ENCODE peak calls at places on chromosomes 13 and 19, in nine cellular contexts. One of them, this sample, is unnamed.

GRCh38 chr13:23637813-23638212 is 67.6 kb downstream of the TNFRSF19 start:
- DNase-seq in fibroblast of lung: no peak
- DNase-seq in GM06990: no peak
- DNase-seq in mucosa of descending colon: no peak
- DNase-seq in CD4-positive, alpha-beta T cell: no peak
- DNase-seq in Calu3: no peak
- DNase-seq in gastrocnemius medialis: no peak
- DNase-seq in foreskin fibroblast: peak
- DNase-seq in CD8-positive, alpha-beta T cell: no peak
- DNase-seq in this sample: no peak

GRCh38 chr13:24693862-24694471 is 13.8 kb downstream of the ATP12A start:
- DNase-seq in mucosa of descending colon: peak
- DNase-seq in GM06990: no peak
- DNase-seq in CD4-positive, alpha-beta T cell: no peak
- DNase-seq in foreskin fibroblast: peak
- DNase-seq in CD8-positive, alpha-beta T cell: peak
- DNase-seq in gastrocnemius medialis: no peak
- DNase-seq in fibroblast of lung: peak
- DNase-seq in Calu3: peak
- DNase-seq in this sample: peak

GRCh38 chr19:10554760-10555612 is 10.8 kb downstream of the KRI1 start:
- DNase-seq in GM06990: no peak
- DNase-seq in fibroblast of lung: no peak
- DNase-seq in CD4-positive, alpha-beta T cell: no peak
- DNase-seq in Calu3: no peak
- DNase-seq in foreskin fibroblast: no peak
- DNase-seq in CD8-positive, alpha-beta T cell: no peak
- DNase-seq in mucosa of descending colon: no peak
- DNase-seq in gastrocnemius medialis: no peak
- DNase-seq in this sample: no peak

GRCh38 chr19:50794074-50794777 is 4.0 kb downstream of the ACP4 start:
- DNase-seq in gastrocnemius medialis: no peak
- DNase-seq in fibroblast of lung: no peak
- DNase-seq in mucosa of descending colon: peak
- DNase-seq in CD4-positive, alpha-beta T cell: no peak
- DNase-seq in foreskin fibroblast: peak
- DNase-seq in CD8-positive, alpha-beta T cell: no peak
- DNase-seq in Calu3: peak
- DNase-seq in GM06990: no peak
- DNase-seq in this sample: peak

GRCh38 chr19:3982701-3983541 is 2.3 kb downstream of the EEF2 start:
- DNase-seq in foreskin fibroblast: peak
- DNase-seq in Calu3: no peak
- DNase-seq in mucosa of descending colon: no peak
- DNase-seq in GM06990: no peak
- DNase-seq in CD4-positive, alpha-beta T cell: no peak
- DNase-seq in fibroblast of lung: peak
- DNase-seq in CD8-positive, alpha-beta T cell: no peak
- DNase-seq in gastrocnemius medialis: no peak
- DNase-seq in this sample: no peak

GRCh38 chr13:98664047-98664446 is 87.1 kb upstream of the STK24 start:
- DNase-seq in fibroblast of lung: peak
- DNase-seq in CD8-positive, alpha-beta T cell: no peak
- DNase-seq in Calu3: peak
- DNase-seq in mucosa of descending colon: no peak
- DNase-seq in CD4-positive, alpha-beta T cell: no peak
- DNase-seq in foreskin fibroblast: peak
- DNase-seq in gastrocnemius medialis: no peak
- DNase-seq in GM06990: no peak
- DNase-seq in this sample: no peak

GRCh38 chr19:53086949-53087348 is 16.3 kb downstream of the ZNF160 start:
- DNase-seq in CD8-positive, alpha-beta T cell: no peak
- DNase-seq in mucosa of descending colon: no peak
- DNase-seq in CD4-positive, alpha-beta T cell: no peak
- DNase-seq in fibroblast of lung: no peak
- DNase-seq in Calu3: no peak
- DNase-seq in gastrocnemius medialis: no peak
- DNase-seq in foreskin fibroblast: peak
- DNase-seq in GM06990: no peak
- DNase-seq in this sample: no peak

GRCh38 chr19:23914402-23915286 is at the start of gene ZNF726:
- DNase-seq in CD4-positive, alpha-beta T cell: peak
- DNase-seq in foreskin fibroblast: peak
- DNase-seq in fibroblast of lung: peak
- DNase-seq in GM06990: peak
- DNase-seq in mucosa of descending colon: peak
- DNase-seq in Calu3: peak
- DNase-seq in gastrocnemius medialis: peak
- DNase-seq in CD8-positive, alpha-beta T cell: peak
- DNase-seq in this sample: peak

GRCh38 chr13:102198418-102199322 is 203.2 kb downstream of the FGF14 start:
- DNase-seq in foreskin fibroblast: peak
- DNase-seq in CD4-positive, alpha-beta T cell: no peak
- DNase-seq in mucosa of descending colon: no peak
- DNase-seq in fibroblast of lung: peak
- DNase-seq in Calu3: no peak
- DNase-seq in gastrocnemius medialis: no peak
- DNase-seq in GM06990: no peak
- DNase-seq in CD8-positive, alpha-beta T cell: no peak
- DNase-seq in this sample: no peak

GRCh38 chr19:55206664-55207500 is 2.4 kb downstream of the PTPRH start:
- DNase-seq in fibroblast of lung: peak
- DNase-seq in gastrocnemius medialis: peak
- DNase-seq in CD4-positive, alpha-beta T cell: no peak
- DNase-seq in Calu3: peak
- DNase-seq in foreskin fibroblast: peak
- DNase-seq in GM06990: no peak
- DNase-seq in mucosa of descending colon: peak
- DNase-seq in CD8-positive, alpha-beta T cell: peak
- DNase-seq in this sample: peak

GRCh38 chr19:49339364-49340068 is 4.3 kb downstream of the CD37 start:
- DNase-seq in Calu3: no peak
- DNase-seq in mucosa of descending colon: peak
- DNase-seq in CD8-positive, alpha-beta T cell: no peak
- DNase-seq in fibroblast of lung: peak
- DNase-seq in foreskin fibroblast: peak
- DNase-seq in CD4-positive, alpha-beta T cell: no peak
- DNase-seq in GM06990: peak
- DNase-seq in gastrocnemius medialis: peak
- DNase-seq in this sample: peak

GRCh38 chr13:86960876-86961275 is 710.3 kb upstream of the SLITRK5 start:
- DNase-seq in fibroblast of lung: peak
- DNase-seq in GM06990: no peak
- DNase-seq in Calu3: no peak
- DNase-seq in foreskin fibroblast: no peak
- DNase-seq in gastrocnemius medialis: no peak
- DNase-seq in CD4-positive, alpha-beta T cell: no peak
- DNase-seq in CD8-positive, alpha-beta T cell: no peak
- DNase-seq in mucosa of descending colon: no peak
- DNase-seq in this sample: no peak

GRCh38 chr19:15297416-15298224 is 34.7 kb downstream of the BRD4 start:
- DNase-seq in CD8-positive, alpha-beta T cell: no peak
- DNase-seq in CD4-positive, alpha-beta T cell: no peak
- DNase-seq in gastrocnemius medialis: no peak
- DNase-seq in fibroblast of lung: peak
- DNase-seq in mucosa of descending colon: no peak
- DNase-seq in foreskin fibroblast: peak
- DNase-seq in GM06990: no peak
- DNase-seq in Calu3: peak
- DNase-seq in this sample: no peak

GRCh38 chr19:2756477-2756876 is 16.7 kb upstream of the SLC39A3 start:
- DNase-seq in GM06990: no peak
- DNase-seq in fibroblast of lung: no peak
- DNase-seq in CD4-positive, alpha-beta T cell: no peak
- DNase-seq in gastrocnemius medialis: no peak
- DNase-seq in foreskin fibroblast: no peak
- DNase-seq in Calu3: no peak
- DNase-seq in CD8-positive, alpha-beta T cell: no peak
- DNase-seq in mucosa of descending colon: no peak
- DNase-seq in this sample: no peak

DNA sequence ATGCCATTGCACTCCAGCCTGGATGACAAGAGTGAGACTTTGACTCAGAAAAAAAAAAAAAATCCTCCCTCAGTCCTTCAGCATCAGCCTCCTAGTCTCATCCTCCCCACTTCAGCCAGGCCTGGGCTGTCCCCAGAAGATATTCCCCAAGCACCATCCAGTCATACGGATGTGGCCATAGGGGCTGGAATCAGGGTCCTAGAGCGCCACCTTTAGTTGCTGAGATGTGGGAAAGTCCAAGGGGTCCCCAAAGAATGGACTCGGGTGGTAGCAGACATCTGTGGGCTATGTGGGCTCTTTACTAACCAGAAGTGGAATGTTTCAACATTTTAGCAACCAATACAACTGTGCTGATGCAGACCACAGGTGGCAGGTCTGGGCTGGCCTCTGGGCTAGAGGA is 3.1 kb upstream of the TYROBP start:
- DNase-seq in CD4-positive, alpha-beta T cell: no peak
- DNase-seq in gastrocnemius medialis: no peak
- DNase-seq in Calu3: no peak
- DNase-seq in foreskin fibroblast: no peak
- DNase-seq in GM06990: no peak
- DNase-seq in fibroblast of lung: no peak
- DNase-seq in CD8-positive, alpha-beta T cell: no peak
- DNase-seq in mucosa of descending colon: no peak
- DNase-seq in this sample: no peak
- TF ChIP-seq CTCF in CD4-positive, alpha-beta T cell: no peak
- TF ChIP-seq CTCF in gastrocnemius medialis: no peak
- TF ChIP-seq CTCF in Calu3: no peak
- TF ChIP-seq CTCF in foreskin fibroblast: no peak
- TF ChIP-seq CTCF in GM06990: no peak
- TF ChIP-seq CTCF in fibroblast of lung: no peak
- TF ChIP-seq CTCF in CD8-positive, alpha-beta T cell: no peak
- TF ChIP-seq CTCF in mucosa of descending colon: no peak
- TF ChIP-seq CTCF in this sample: no peak

DNA sequence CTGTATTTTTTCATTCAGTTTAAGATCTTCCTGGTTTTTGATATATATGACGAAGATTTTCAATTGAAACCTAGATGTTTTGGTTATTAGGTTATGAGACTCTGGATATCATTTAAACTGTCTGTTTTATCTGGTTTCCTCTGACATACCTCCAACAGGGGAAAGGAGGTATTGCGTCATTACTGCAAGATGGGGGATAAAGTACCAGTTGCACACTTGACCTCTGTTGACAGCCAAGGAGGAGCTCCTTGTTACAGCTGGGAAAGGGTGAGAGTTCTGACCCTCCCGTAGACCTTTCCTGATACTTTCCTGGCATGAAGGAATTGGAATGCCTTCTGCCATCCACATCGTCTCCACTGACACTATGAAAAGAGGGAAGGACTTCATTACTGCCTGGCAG is 82.0 kb upstream of the SHISA2 start:
- DNase-seq in foreskin fibroblast: no peak
- DNase-seq in gastrocnemius medialis: no peak
- DNase-seq in Calu3: no peak
- DNase-seq in GM06990: no peak
- DNase-seq in fibroblast of lung: no peak
- DNase-seq in CD4-positive, alpha-beta T cell: no peak
- DNase-seq in mucosa of descending colon: no peak
- DNase-seq in CD8-positive, alpha-beta T cell: no peak
- DNase-seq in this sample: no peak
- TF ChIP-seq CTCF in foreskin fibroblast: no peak
- TF ChIP-seq CTCF in gastrocnemius medialis: no peak
- TF ChIP-seq CTCF in Calu3: no peak
- TF ChIP-seq CTCF in GM06990: no peak
- TF ChIP-seq CTCF in fibroblast of lung: no peak
- TF ChIP-seq CTCF in CD4-positive, alpha-beta T cell: no peak
- TF ChIP-seq CTCF in mucosa of descending colon: no peak
- TF ChIP-seq CTCF in CD8-positive, alpha-beta T cell: no peak
- TF ChIP-seq CTCF in this sample: no peak

GRCh38 chr13:46712524-46712923 is 84.4 kb downstream of the ESD start:
- DNase-seq in CD8-positive, alpha-beta T cell: no peak
- DNase-seq in Calu3: no peak
- DNase-seq in mucosa of descending colon: no peak
- DNase-seq in fibroblast of lung: no peak
- DNase-seq in gastrocnemius medialis: no peak
- DNase-seq in GM06990: no peak
- DNase-seq in CD4-positive, alpha-beta T cell: no peak
- DNase-seq in foreskin fibroblast: no peak
- DNase-seq in this sample: no peak
- TF ChIP-seq CTCF in CD8-positive, alpha-beta T cell: no peak
- TF ChIP-seq CTCF in Calu3: no peak
- TF ChIP-seq CTCF in mucosa of descending colon: no peak
- TF ChIP-seq CTCF in fibroblast of lung: no peak
- TF ChIP-seq CTCF in gastrocnemius medialis: no peak
- TF ChIP-seq CTCF in GM06990: no peak
- TF ChIP-seq CTCF in CD4-positive, alpha-beta T cell: no peak
- TF ChIP-seq CTCF in foreskin fibroblast: peak
- TF ChIP-seq CTCF in this sample: no peak

GRCh38 chr13:83340170-83340569 is 542.1 kb downstream of the SLITRK1 start:
- DNase-seq in mucosa of descending colon: no peak
- DNase-seq in CD8-positive, alpha-beta T cell: no peak
- DNase-seq in gastrocnemius medialis: no peak
- DNase-seq in foreskin fibroblast: no peak
- DNase-seq in CD4-positive, alpha-beta T cell: no peak
- DNase-seq in fibroblast of lung: no peak
- DNase-seq in GM06990: no peak
- DNase-seq in Calu3: no peak
- DNase-seq in this sample: no peak
- TF ChIP-seq CTCF in mucosa of descending colon: no peak
- TF ChIP-seq CTCF in CD8-positive, alpha-beta T cell: no peak
- TF ChIP-seq CTCF in gastrocnemius medialis: no peak
- TF ChIP-seq CTCF in foreskin fibroblast: no peak
- TF ChIP-seq CTCF in CD4-positive, alpha-beta T cell: no peak
- TF ChIP-seq CTCF in fibroblast of lung: no peak
- TF ChIP-seq CTCF in GM06990: no peak
- TF ChIP-seq CTCF in Calu3: no peak
- TF ChIP-seq CTCF in this sample: no peak

GRCh38 chr13:37695200-37695599 is 96.6 kb upstream of the POSTN start:
- DNase-seq in gastrocnemius medialis: no peak
- DNase-seq in CD4-positive, alpha-beta T cell: no peak
- DNase-seq in mucosa of descending colon: no peak
- DNase-seq in GM06990: no peak
- DNase-seq in fibroblast of lung: no peak
- DNase-seq in foreskin fibroblast: peak
- DNase-seq in Calu3: no peak
- DNase-seq in CD8-positive, alpha-beta T cell: no peak
- DNase-seq in this sample: no peak
- TF ChIP-seq CTCF in gastrocnemius medialis: no peak
- TF ChIP-seq CTCF in CD4-positive, alpha-beta T cell: no peak
- TF ChIP-seq CTCF in mucosa of descending colon: no peak
- TF ChIP-seq CTCF in GM06990: no peak
- TF ChIP-seq CTCF in fibroblast of lung: no peak
- TF ChIP-seq CTCF in foreskin fibroblast: no peak
- TF ChIP-seq CTCF in Calu3: no peak
- TF ChIP-seq CTCF in CD8-positive, alpha-beta T cell: no peak
- TF ChIP-seq CTCF in this sample: no peak